ENCODE peak calls at places on chromosomes 6 and 20, in seven cellular contexts. One of them, this sample, is unnamed.

GRCh38 chr6:151007069-151007468 is 141.6 kb downstream of the MTHFD1L start:
- DNase-seq in substantia nigra: no peak
- DNase-seq in BE2C: no peak
- DNase-seq in left ventricle myocardium inferior: no peak
- DNase-seq in fibroblast of mammary gland: no peak
- DNase-seq in hippocampal formation: no peak
- DNase-seq in naive B cell: no peak
- DNase-seq in this sample: no peak

GRCh38 chr20:32098786-32099185 is 10.7 kb upstream of the TM9SF4 start:
- DNase-seq in fibroblast of mammary gland: no peak
- DNase-seq in naive B cell: no peak
- DNase-seq in BE2C: no peak
- DNase-seq in hippocampal formation: no peak
- DNase-seq in left ventricle myocardium inferior: no peak
- DNase-seq in substantia nigra: no peak
- DNase-seq in this sample: no peak

GRCh38 chr6:156980515-156980914 is 203.3 kb downstream of the ARID1B start:
- DNase-seq in naive B cell: no peak
- DNase-seq in fibroblast of mammary gland: no peak
- DNase-seq in hippocampal formation: no peak
- DNase-seq in BE2C: peak
- DNase-seq in substantia nigra: no peak
- DNase-seq in left ventricle myocardium inferior: no peak
- DNase-seq in this sample: no peak

GRCh38 chr20:33423141-33423834 is 20.3 kb downstream of the SNTA1 start:
- DNase-seq in fibroblast of mammary gland: peak
- DNase-seq in BE2C: no peak
- DNase-seq in left ventricle myocardium inferior: peak
- DNase-seq in hippocampal formation: no peak
- DNase-seq in naive B cell: no peak
- DNase-seq in substantia nigra: no peak
- DNase-seq in this sample: no peak

GRCh38 chr6:66623050-66623449 is 916.0 kb upstream of the EYS start:
- DNase-seq in fibroblast of mammary gland: no peak
- DNase-seq in naive B cell: no peak
- DNase-seq in substantia nigra: no peak
- DNase-seq in left ventricle myocardium inferior: no peak
- DNase-seq in hippocampal formation: no peak
- DNase-seq in BE2C: no peak
- DNase-seq in this sample: no peak

GRCh38 chr20:58688838-58689237 is 3.8 kb upstream of the NPEPL1 start:
- DNase-seq in BE2C: no peak
- DNase-seq in hippocampal formation: no peak
- DNase-seq in fibroblast of mammary gland: no peak
- DNase-seq in left ventricle myocardium inferior: peak
- DNase-seq in substantia nigra: no peak
- DNase-seq in naive B cell: no peak
- DNase-seq in this sample: no peak

GRCh38 chr6:158518196-158519127 is 41.4 kb upstream of the TMEM181 start:
- DNase-seq in substantia nigra: peak
- DNase-seq in naive B cell: peak
- DNase-seq in hippocampal formation: peak
- DNase-seq in fibroblast of mammary gland: peak
- DNase-seq in left ventricle myocardium inferior: peak
- DNase-seq in BE2C: peak
- DNase-seq in this sample: peak

GRCh38 chr6:108312604-108313003 is 17.8 kb downstream of the AFG1L start:
- DNase-seq in left ventricle myocardium inferior: no peak
- DNase-seq in BE2C: no peak
- DNase-seq in fibroblast of mammary gland: no peak
- DNase-seq in substantia nigra: no peak
- DNase-seq in naive B cell: no peak
- DNase-seq in hippocampal formation: no peak
- DNase-seq in this sample: no peak

GRCh38 chr6:45442716-45443115 is 65.0 kb upstream of the SUPT3H start:
- DNase-seq in left ventricle myocardium inferior: no peak
- DNase-seq in naive B cell: no peak
- DNase-seq in BE2C: no peak
- DNase-seq in fibroblast of mammary gland: no peak
- DNase-seq in substantia nigra: no peak
- DNase-seq in hippocampal formation: no peak
- DNase-seq in this sample: no peak

GRCh38 chr20:40654876-40655275 is 34.2 kb downstream of the MAFB start:
- DNase-seq in hippocampal formation: no peak
- DNase-seq in substantia nigra: no peak
- DNase-seq in naive B cell: no peak
- DNase-seq in left ventricle myocardium inferior: peak
- DNase-seq in BE2C: no peak
- DNase-seq in fibroblast of mammary gland: peak
- DNase-seq in this sample: no peak

GRCh38 chr6:140393665-140394064 is 1019.2 kb upstream of the CITED2 start:
- DNase-seq in fibroblast of mammary gland: peak
- DNase-seq in left ventricle myocardium inferior: no peak
- DNase-seq in BE2C: no peak
- DNase-seq in hippocampal formation: no peak
- DNase-seq in substantia nigra: no peak
- DNase-seq in naive B cell: no peak
- DNase-seq in this sample: no peak

GRCh38 chr20:53579581-53580375 is 13.9 kb downstream of the ZNF217 start:
- DNase-seq in naive B cell: no peak
- DNase-seq in hippocampal formation: no peak
- DNase-seq in substantia nigra: no peak
- DNase-seq in fibroblast of mammary gland: peak
- DNase-seq in BE2C: peak
- DNase-seq in left ventricle myocardium inferior: no peak
- DNase-seq in this sample: no peak

GRCh38 chr6:30100585-30101422 is 12.1 kb downstream of the TRIM31 start:
- DNase-seq in fibroblast of mammary gland: no peak
- DNase-seq in left ventricle myocardium inferior: peak
- DNase-seq in hippocampal formation: no peak
- DNase-seq in substantia nigra: no peak
- DNase-seq in BE2C: no peak
- DNase-seq in naive B cell: no peak
- DNase-seq in this sample: no peak

GRCh38 chr6:19472168-19472567 is 365.0 kb upstream of the ID4 start:
- DNase-seq in naive B cell: no peak
- DNase-seq in BE2C: no peak
- DNase-seq in fibroblast of mammary gland: peak
- DNase-seq in left ventricle myocardium inferior: no peak
- DNase-seq in substantia nigra: no peak
- DNase-seq in hippocampal formation: no peak
- DNase-seq in this sample: no peak

GRCh38 chr6:56259682-56260081 is 12.3 kb upstream of the COL21A1 start:
- DNase-seq in left ventricle myocardium inferior: no peak
- DNase-seq in naive B cell: no peak
- DNase-seq in fibroblast of mammary gland: peak
- DNase-seq in substantia nigra: no peak
- DNase-seq in BE2C: no peak
- DNase-seq in hippocampal formation: no peak
- DNase-seq in this sample: peak

GRCh38 chr20:33578510-33578909 is 83.6 kb upstream of the C20orf144 start:
- DNase-seq in BE2C: peak
- DNase-seq in left ventricle myocardium inferior: no peak
- DNase-seq in fibroblast of mammary gland: peak
- DNase-seq in hippocampal formation: no peak
- DNase-seq in substantia nigra: no peak
- DNase-seq in naive B cell: no peak
- DNase-seq in this sample: no peak

GRCh38 chr20:25283221-25283951 is 35.5 kb downstream of the PYGB start:
- DNase-seq in naive B cell: no peak
- DNase-seq in BE2C: peak
- DNase-seq in left ventricle myocardium inferior: peak
- DNase-seq in hippocampal formation: no peak
- DNase-seq in fibroblast of mammary gland: no peak
- DNase-seq in substantia nigra: no peak
- DNase-seq in this sample: no peak

GRCh38 chr20:45972500-45973183 is 639 bp upstream of the ZNF335 start:
- DNase-seq in hippocampal formation: no peak
- DNase-seq in naive B cell: no peak
- DNase-seq in left ventricle myocardium inferior: no peak
- DNase-seq in fibroblast of mammary gland: no peak
- DNase-seq in BE2C: peak
- DNase-seq in substantia nigra: no peak
- DNase-seq in this sample: no peak

GRCh38 chr20:51122931-51123658 is 100.2 kb upstream of the KCNG1 start:
- DNase-seq in substantia nigra: no peak
- DNase-seq in BE2C: no peak
- DNase-seq in hippocampal formation: no peak
- DNase-seq in fibroblast of mammary gland: no peak
- DNase-seq in left ventricle myocardium inferior: no peak
- DNase-seq in naive B cell: no peak
- DNase-seq in this sample: no peak

GRCh38 chr20:37414133-37414532 is 68.2 kb downstream of the SRC start:
- DNase-seq in BE2C: no peak
- DNase-seq in fibroblast of mammary gland: no peak
- DNase-seq in substantia nigra: no peak
- DNase-seq in hippocampal formation: no peak
- DNase-seq in naive B cell: no peak
- DNase-seq in left ventricle myocardium inferior: no peak
- DNase-seq in this sample: peak

GRCh38 chr6:105482227-105482839 is 79.5 kb upstream of the PREP start:
- DNase-seq in substantia nigra: no peak
- DNase-seq in BE2C: peak
- DNase-seq in left ventricle myocardium inferior: peak
- DNase-seq in fibroblast of mammary gland: peak
- DNase-seq in naive B cell: no peak
- DNase-seq in hippocampal formation: no peak
- DNase-seq in this sample: peak

GRCh38 chr20:51985013-51985415 is 182.7 kb upstream of the SALL4 start:
- DNase-seq in naive B cell: no peak
- DNase-seq in substantia nigra: no peak
- DNase-seq in BE2C: no peak
- DNase-seq in hippocampal formation: no peak
- DNase-seq in left ventricle myocardium inferior: no peak
- DNase-seq in fibroblast of mammary gland: peak
- DNase-seq in this sample: no peak

GRCh38 chr6:146361367-146361924 is 182.2 kb upstream of the RAB32 start:
- DNase-seq in BE2C: no peak
- DNase-seq in hippocampal formation: no peak
- DNase-seq in substantia nigra: no peak
- DNase-seq in left ventricle myocardium inferior: peak
- DNase-seq in naive B cell: no peak
- DNase-seq in fibroblast of mammary gland: peak
- DNase-seq in this sample: no peak

GRCh38 chr6:157273756-157274088 is 49.6 kb downstream of the TMEM242 start:
- DNase-seq in substantia nigra: no peak
- DNase-seq in naive B cell: peak
- DNase-seq in BE2C: peak
- DNase-seq in hippocampal formation: peak
- DNase-seq in fibroblast of mammary gland: no peak
- DNase-seq in left ventricle myocardium inferior: peak
- DNase-seq in this sample: peak

GRCh38 chr6:89371849-89372505 is 19.5 kb upstream of the UBE2J1 start:
- DNase-seq in BE2C: peak
- DNase-seq in substantia nigra: peak
- DNase-seq in left ventricle myocardium inferior: peak
- DNase-seq in hippocampal formation: peak
- DNase-seq in fibroblast of mammary gland: peak
- DNase-seq in naive B cell: peak
- DNase-seq in this sample: peak

GRCh38 chr6:79031821-79032590 is 46.0 kb downstream of the PHIP start:
- DNase-seq in hippocampal formation: no peak
- DNase-seq in left ventricle myocardium inferior: no peak
- DNase-seq in fibroblast of mammary gland: peak
- DNase-seq in BE2C: no peak
- DNase-seq in naive B cell: no peak
- DNase-seq in substantia nigra: no peak
- DNase-seq in this sample: no peak

GRCh38 chr20:55880361-55880760 is 125.0 kb downstream of the CBLN4 start:
- DNase-seq in hippocampal formation: no peak
- DNase-seq in left ventricle myocardium inferior: no peak
- DNase-seq in fibroblast of mammary gland: no peak
- DNase-seq in BE2C: no peak
- DNase-seq in substantia nigra: no peak
- DNase-seq in naive B cell: no peak
- DNase-seq in this sample: no peak

GRCh38 chr6:108078191-108078590 is 3.6 kb upstream of the OSTM1 start:
- DNase-seq in naive B cell: no peak
- DNase-seq in fibroblast of mammary gland: no peak
- DNase-seq in hippocampal formation: no peak
- DNase-seq in left ventricle myocardium inferior: no peak
- DNase-seq in BE2C: no peak
- DNase-seq in substantia nigra: no peak
- DNase-seq in this sample: no peak

GRCh38 chr20:44504402-44505309 is 17.2 kb downstream of the SERINC3 start:
- DNase-seq in substantia nigra: no peak
- DNase-seq in fibroblast of mammary gland: no peak
- DNase-seq in left ventricle myocardium inferior: no peak
- DNase-seq in naive B cell: no peak
- DNase-seq in hippocampal formation: no peak
- DNase-seq in BE2C: no peak
- DNase-seq in this sample: no peak

GRCh38 chr20:25584905-25585704 is at the start of gene NINL:
- DNase-seq in BE2C: peak
- DNase-seq in fibroblast of mammary gland: peak
- DNase-seq in substantia nigra: no peak
- DNase-seq in naive B cell: peak
- DNase-seq in left ventricle myocardium inferior: peak
- DNase-seq in hippocampal formation: no peak
- DNase-seq in this sample: peak

GRCh38 chr20:44598413-44599290 is 16.3 kb downstream of the PKIG start:
- DNase-seq in left ventricle myocardium inferior: peak
- DNase-seq in hippocampal formation: no peak
- DNase-seq in substantia nigra: no peak
- DNase-seq in BE2C: no peak
- DNase-seq in naive B cell: no peak
- DNase-seq in fibroblast of mammary gland: no peak
- DNase-seq in this sample: peak

This sample was measured in NCI-H2227 treated with DMSO at 0.1 percent for 48 hours.